ENCODE peak calls at places on chromosomes 3 and 15, in nine cellular contexts. One of them, this sample, is unnamed. For H3K27me3, the result is how much of the 10 kb centered on the place peaks cover.

GRCh38 chr3:43178891-43179366 is 73.0 kb upstream of the POMGNT2 start:
- DNase-seq in hepatocyte: peak
- DNase-seq in astrocyte: no peak
- DNase-seq in endodermal cell: peak
- DNase-seq in psoas muscle: no peak
- DNase-seq in H1: no peak
- DNase-seq in neural progenitor cell: no peak
- DNase-seq in CD8-positive, alpha-beta T cell: no peak
- DNase-seq in dorsolateral prefrontal cortex: no peak
- DNase-seq in this sample: no peak

GRCh38 chr15:53872410-53872809 is 105.8 kb upstream of the UNC13C start:
- DNase-seq in CD8-positive, alpha-beta T cell: no peak
- DNase-seq in psoas muscle: no peak
- DNase-seq in dorsolateral prefrontal cortex: no peak
- DNase-seq in hepatocyte: no peak
- DNase-seq in neural progenitor cell: no peak
- DNase-seq in endodermal cell: no peak
- DNase-seq in astrocyte: no peak
- DNase-seq in H1: no peak
- DNase-seq in this sample: no peak

GRCh38 chr3:79597719-79598118 is 170.1 kb downstream of the ROBO1 start:
- DNase-seq in astrocyte: no peak
- DNase-seq in neural progenitor cell: no peak
- DNase-seq in endodermal cell: no peak
- DNase-seq in H1: no peak
- DNase-seq in psoas muscle: no peak
- DNase-seq in CD8-positive, alpha-beta T cell: no peak
- DNase-seq in hepatocyte: no peak
- DNase-seq in dorsolateral prefrontal cortex: no peak
- DNase-seq in this sample: no peak

GRCh38 chr15:66657062-66658020 is 44.7 kb upstream of the SMAD6 start:
- DNase-seq in dorsolateral prefrontal cortex: no peak
- DNase-seq in astrocyte: no peak
- DNase-seq in endodermal cell: peak
- DNase-seq in CD8-positive, alpha-beta T cell: no peak
- DNase-seq in hepatocyte: peak
- DNase-seq in neural progenitor cell: peak
- DNase-seq in psoas muscle: no peak
- DNase-seq in H1: no peak
- DNase-seq in this sample: no peak

GRCh38 chr3:66483006-66483928 is 17.6 kb downstream of the LRIG1 start:
- DNase-seq in CD8-positive, alpha-beta T cell: no peak
- DNase-seq in psoas muscle: peak
- DNase-seq in hepatocyte: no peak
- DNase-seq in dorsolateral prefrontal cortex: peak
- DNase-seq in astrocyte: peak
- DNase-seq in endodermal cell: peak
- DNase-seq in neural progenitor cell: peak
- DNase-seq in H1: no peak
- DNase-seq in this sample: no peak

GRCh38 chr3:123883111-123883510 is 1.0 kb downstream of the MYLK start:
- DNase-seq in neural progenitor cell: no peak
- DNase-seq in psoas muscle: no peak
- DNase-seq in endodermal cell: no peak
- DNase-seq in H1: no peak
- DNase-seq in astrocyte: no peak
- DNase-seq in dorsolateral prefrontal cortex: no peak
- DNase-seq in hepatocyte: no peak
- DNase-seq in CD8-positive, alpha-beta T cell: no peak
- DNase-seq in this sample: no peak

GRCh38 chr3:136350132-136350531 is 100.0 kb downstream of the PCCB start:
- DNase-seq in hepatocyte: peak
- DNase-seq in neural progenitor cell: no peak
- DNase-seq in endodermal cell: no peak
- DNase-seq in dorsolateral prefrontal cortex: no peak
- DNase-seq in astrocyte: peak
- DNase-seq in psoas muscle: no peak
- DNase-seq in H1: no peak
- DNase-seq in CD8-positive, alpha-beta T cell: no peak
- DNase-seq in this sample: no peak

GRCh38 chr3:186143280-186143679 is 34.4 kb upstream of the ETV5 start:
- DNase-seq in CD8-positive, alpha-beta T cell: no peak
- DNase-seq in neural progenitor cell: no peak
- DNase-seq in dorsolateral prefrontal cortex: peak
- DNase-seq in endodermal cell: peak
- DNase-seq in psoas muscle: no peak
- DNase-seq in astrocyte: no peak
- DNase-seq in H1: no peak
- DNase-seq in hepatocyte: no peak
- DNase-seq in this sample: no peak

GRCh38 chr15:56948766-56949105 is 30.3 kb downstream of the TCF12 start:
- DNase-seq in astrocyte: no peak
- DNase-seq in dorsolateral prefrontal cortex: no peak
- DNase-seq in psoas muscle: no peak
- DNase-seq in endodermal cell: no peak
- DNase-seq in H1: no peak
- DNase-seq in neural progenitor cell: no peak
- DNase-seq in hepatocyte: no peak
- DNase-seq in CD8-positive, alpha-beta T cell: no peak
- DNase-seq in this sample: no peak

GRCh38 chr15:44489464-44489863 is 47.5 kb upstream of the EIF3J start:
- DNase-seq in H1: no peak
- DNase-seq in neural progenitor cell: no peak
- DNase-seq in psoas muscle: no peak
- DNase-seq in CD8-positive, alpha-beta T cell: no peak
- DNase-seq in dorsolateral prefrontal cortex: no peak
- DNase-seq in endodermal cell: no peak
- DNase-seq in hepatocyte: no peak
- DNase-seq in astrocyte: peak
- DNase-seq in this sample: no peak

GRCh38 chr15:31331389-31331788 is 4.8 kb downstream of the KLF13 start:
- DNase-seq in CD8-positive, alpha-beta T cell: no peak
- DNase-seq in astrocyte: no peak
- DNase-seq in neural progenitor cell: no peak
- DNase-seq in endodermal cell: no peak
- DNase-seq in psoas muscle: no peak
- DNase-seq in hepatocyte: no peak
- DNase-seq in H1: no peak
- DNase-seq in dorsolateral prefrontal cortex: no peak
- DNase-seq in this sample: no peak

GRCh38 chr15:89332446-89332845 is 2.2 kb downstream of the POLG start:
- DNase-seq in H1: no peak
- DNase-seq in CD8-positive, alpha-beta T cell: no peak
- DNase-seq in psoas muscle: no peak
- DNase-seq in neural progenitor cell: peak
- DNase-seq in dorsolateral prefrontal cortex: no peak
- DNase-seq in hepatocyte: no peak
- DNase-seq in astrocyte: no peak
- DNase-seq in endodermal cell: peak
- DNase-seq in this sample: no peak

GRCh38 chr15:22884344-22884743 is 45.9 kb downstream of the NIPA2 start:
- DNase-seq in endodermal cell: peak
- DNase-seq in dorsolateral prefrontal cortex: no peak
- DNase-seq in neural progenitor cell: peak
- DNase-seq in astrocyte: no peak
- DNase-seq in hepatocyte: no peak
- DNase-seq in H1: no peak
- DNase-seq in CD8-positive, alpha-beta T cell: no peak
- DNase-seq in psoas muscle: no peak
- DNase-seq in this sample: no peak
- TF ChIP-seq CTCF in endodermal cell: peak
- TF ChIP-seq CTCF in dorsolateral prefrontal cortex: no peak
- TF ChIP-seq CTCF in neural progenitor cell: peak
- TF ChIP-seq CTCF in astrocyte: peak
- TF ChIP-seq CTCF in hepatocyte: no peak
- TF ChIP-seq CTCF in H1: peak
- TF ChIP-seq CTCF in CD8-positive, alpha-beta T cell: no peak
- TF ChIP-seq CTCF in psoas muscle: no peak
- TF ChIP-seq CTCF in this sample: peak

GRCh38 chr3:71305246-71306206 is 278.0 kb downstream of the FOXP1 start:
- DNase-seq in hepatocyte: peak
- DNase-seq in neural progenitor cell: peak
- DNase-seq in dorsolateral prefrontal cortex: no peak
- DNase-seq in endodermal cell: peak
- DNase-seq in H1: peak
- DNase-seq in CD8-positive, alpha-beta T cell: no peak
- DNase-seq in astrocyte: peak
- DNase-seq in psoas muscle: peak
- DNase-seq in this sample: no peak
- H3K4me3 ChIP-seq in hepatocyte: peak
- H3K4me3 ChIP-seq in neural progenitor cell: peak
- H3K4me3 ChIP-seq in dorsolateral prefrontal cortex: peak
- H3K4me3 ChIP-seq in endodermal cell: peak
- H3K4me3 ChIP-seq in H1: peak
- H3K4me3 ChIP-seq in CD8-positive, alpha-beta T cell: peak
- H3K4me3 ChIP-seq in astrocyte: peak
- H3K4me3 ChIP-seq in psoas muscle: peak
- H3K4me3 ChIP-seq in this sample: no peak

DNA sequence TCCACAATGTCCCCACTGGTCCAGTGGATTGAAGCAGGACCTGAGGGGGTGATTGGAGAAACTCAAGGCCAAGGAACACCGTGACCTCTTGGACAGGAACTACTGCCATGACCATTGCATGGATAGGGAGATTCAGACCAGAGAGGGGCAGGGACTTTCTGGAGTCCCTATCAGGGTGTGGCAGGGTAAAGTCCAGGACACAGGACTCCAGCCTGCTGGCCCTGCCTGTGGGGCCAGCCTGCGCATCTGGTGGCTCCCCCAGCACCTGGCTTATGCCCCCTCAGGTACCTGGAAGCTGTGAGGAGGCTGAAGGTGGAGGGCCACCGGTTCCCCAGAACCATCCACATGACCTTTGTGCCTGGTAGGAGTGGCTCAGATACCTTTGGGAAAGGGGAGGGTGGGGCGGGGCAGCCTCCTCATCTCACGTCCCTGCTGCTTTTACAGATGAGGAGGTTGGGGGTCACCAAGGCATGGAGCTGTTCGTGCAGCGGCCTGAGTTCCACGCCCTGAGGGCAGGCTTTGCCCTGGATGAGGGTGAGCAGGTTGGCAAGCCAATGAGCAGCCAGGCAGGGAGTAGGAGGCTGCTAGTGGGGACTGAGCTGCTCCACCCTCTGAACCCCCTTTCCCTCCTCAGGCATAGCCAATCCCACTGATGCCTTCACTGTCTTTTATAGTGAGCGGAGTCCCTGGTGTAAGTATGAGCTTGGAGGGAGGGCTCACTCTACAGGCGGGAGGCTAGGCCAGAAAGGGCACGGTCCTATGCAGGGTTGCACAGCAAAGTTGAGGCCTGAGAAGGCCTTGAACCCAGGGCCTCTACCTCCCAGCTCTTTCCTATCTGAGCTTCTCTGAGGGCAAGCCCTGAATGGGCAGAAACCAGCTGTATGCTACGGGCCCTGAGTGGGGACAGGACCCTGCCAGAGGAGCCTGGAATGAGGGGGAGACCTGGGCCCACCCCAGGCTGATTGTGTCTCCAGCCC is 2.9 kb downstream of the ACY1 start:
- DNase-seq in psoas muscle: no peak
- DNase-seq in H1: no peak
- DNase-seq in dorsolateral prefrontal cortex: no peak
- DNase-seq in CD8-positive, alpha-beta T cell: no peak
- DNase-seq in neural progenitor cell: no peak
- DNase-seq in hepatocyte: peak
- DNase-seq in astrocyte: no peak
- DNase-seq in endodermal cell: peak
- DNase-seq in this sample: no peak
- H3K27me3 ChIP-seq in psoas muscle: under half
- H3K27me3 ChIP-seq in H1: under half
- H3K27me3 ChIP-seq in dorsolateral prefrontal cortex: under half
- H3K27me3 ChIP-seq in CD8-positive, alpha-beta T cell: under half
- H3K27me3 ChIP-seq in neural progenitor cell: under half
- H3K27me3 ChIP-seq in hepatocyte: under half
- H3K27me3 ChIP-seq in astrocyte: under half
- H3K27me3 ChIP-seq in endodermal cell: under half
- H3K27me3 ChIP-seq in this sample: under half

DNA sequence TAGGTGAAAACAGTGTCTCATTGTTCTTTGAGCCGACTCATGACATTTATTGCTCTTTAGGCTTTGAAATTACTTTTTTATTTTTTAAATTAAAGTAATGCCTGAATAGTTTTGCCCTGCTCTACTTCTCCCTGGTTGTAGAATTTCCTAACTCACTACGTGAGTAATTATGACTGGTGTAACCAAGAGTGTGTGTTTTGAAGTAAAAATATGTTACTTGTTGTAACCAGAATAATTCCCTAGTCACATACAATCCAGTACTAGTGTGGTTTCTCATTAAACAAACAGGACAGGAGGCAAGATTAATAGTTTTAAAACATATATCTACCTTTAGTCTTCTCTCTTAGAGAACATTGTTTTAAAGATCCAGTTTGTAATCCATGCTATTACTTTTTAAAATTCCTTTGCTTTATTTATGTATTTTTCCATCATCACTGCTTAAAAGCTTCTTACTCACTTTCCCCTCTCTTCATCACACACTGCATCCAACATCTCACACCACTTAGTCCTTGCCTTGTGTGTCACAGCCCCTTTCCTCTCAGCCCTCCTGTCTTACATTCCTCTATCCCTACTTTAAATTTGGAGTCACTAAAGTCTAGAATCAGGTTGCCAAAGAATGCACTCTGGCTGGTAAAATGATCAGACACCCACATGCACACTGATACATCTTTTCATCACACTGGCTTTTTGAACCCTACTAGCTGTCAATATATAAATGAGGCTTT is 219.7 kb downstream of the WNT5A start:
- DNase-seq in H1: no peak
- DNase-seq in hepatocyte: no peak
- DNase-seq in astrocyte: peak
- DNase-seq in dorsolateral prefrontal cortex: no peak
- DNase-seq in CD8-positive, alpha-beta T cell: no peak
- DNase-seq in psoas muscle: no peak
- DNase-seq in endodermal cell: no peak
- DNase-seq in neural progenitor cell: no peak
- DNase-seq in this sample: no peak
- TF ChIP-seq CTCF in H1: no peak
- TF ChIP-seq CTCF in hepatocyte: no peak
- TF ChIP-seq CTCF in astrocyte: no peak
- TF ChIP-seq CTCF in dorsolateral prefrontal cortex: no peak
- TF ChIP-seq CTCF in CD8-positive, alpha-beta T cell: no peak
- TF ChIP-seq CTCF in psoas muscle: no peak
- TF ChIP-seq CTCF in endodermal cell: no peak
- TF ChIP-seq CTCF in neural progenitor cell: no peak
- TF ChIP-seq CTCF in this sample: no peak

DNA sequence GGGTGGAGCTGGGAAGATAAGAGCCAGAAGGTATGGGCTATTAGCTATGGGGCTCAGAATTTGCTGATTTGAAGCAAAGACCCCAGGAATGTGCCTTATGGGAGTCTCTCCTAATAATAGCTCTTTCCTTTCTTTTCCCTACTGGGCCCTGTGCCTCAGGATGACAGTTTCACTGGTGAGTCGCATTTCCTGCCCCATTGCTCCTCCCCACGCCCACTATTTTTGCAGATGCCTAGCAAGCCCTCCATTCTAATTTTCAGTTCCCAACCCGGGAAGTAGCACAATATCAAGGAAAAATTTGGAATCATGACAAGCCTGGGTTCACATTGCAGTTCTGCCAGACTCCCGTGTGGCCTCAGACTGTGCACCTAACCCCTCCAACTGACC is 583 bp downstream of the IL17RE start:
- DNase-seq in hepatocyte: no peak
- DNase-seq in endodermal cell: no peak
- DNase-seq in astrocyte: no peak
- DNase-seq in dorsolateral prefrontal cortex: no peak
- DNase-seq in psoas muscle: no peak
- DNase-seq in H1: no peak
- DNase-seq in neural progenitor cell: no peak
- DNase-seq in CD8-positive, alpha-beta T cell: no peak
- DNase-seq in this sample: no peak
- H3K4me3 ChIP-seq in hepatocyte: no peak
- H3K4me3 ChIP-seq in endodermal cell: no peak
- H3K4me3 ChIP-seq in astrocyte: no peak
- H3K4me3 ChIP-seq in dorsolateral prefrontal cortex: no peak
- H3K4me3 ChIP-seq in psoas muscle: peak
- H3K4me3 ChIP-seq in H1: no peak
- H3K4me3 ChIP-seq in neural progenitor cell: no peak
- H3K4me3 ChIP-seq in CD8-positive, alpha-beta T cell: no peak
- H3K4me3 ChIP-seq in this sample: no peak